ENCODE peak calls at places on chromosome 18, in seven cellular contexts. A, J, E, K, R, O and U are unnamed samples.

GRCh38 chr18:62912885-62913284 is 197.5 kb downstream of the PHLPP1 start:
- DNase-seq in A (no peak), J (no peak), E (no peak), K (no peak), R (no peak), O (no peak), U (no peak)

GRCh38 chr18:61694236-61694635 is 198.6 kb downstream of the RNF152 start:
- DNase-seq in A (no peak), J (no peak), E (no peak), K (no peak), R (peak), O (no peak), U (no peak)

GRCh38 chr18:48818329-48819254 is 132.2 kb downstream of the SMAD7 start:
- DNase-seq in A (no peak), J (no peak), E (no peak), K (no peak), R (no peak), O (no peak), U (no peak)

GRCh38 chr18:23135679-23136325 is 517 bp downstream of the CABLES1 start:
- DNase-seq in A (no peak), J (no peak), E (no peak), K (peak), R (peak), O (peak), U (peak)

GRCh38 chr18:54906636-54907180 is 52.6 kb downstream of the CCDC68 start:
- DNase-seq in A (peak), J (no peak), E (no peak), K (no peak), R (no peak), O (peak), U (no peak)

GRCh38 chr18:67794512-67794911 is 278.0 kb upstream of the DSEL start:
- DNase-seq in A (peak), J (no peak), E (no peak), K (no peak), R (no peak), O (peak), U (no peak)

GRCh38 chr18:45248240-45248903 is 366.9 kb upstream of the SLC14A2 start:
- DNase-seq in A (peak), J (no peak), E (no peak), K (no peak), R (no peak), O (peak), U (no peak)

GRCh38 chr18:54712758-54713157 is 115.5 kb upstream of the RAB27B start:
- DNase-seq in A (no peak), J (no peak), E (no peak), K (no peak), R (no peak), O (no peak), U (no peak)